ENCODE peak calls at places on chromosomes 4 and X, in four cellular contexts. L, N, M and Y are unnamed samples.

GRCh38 chrX:120514236-120514635 is 45.1 kb upstream of the LAMP2 start:
- DNase-seq in M (peak), L (no peak), N (peak), Y (peak)

GRCh38 chr4:105990933-105991332 is 95.7 kb downstream of the NPNT start:
- DNase-seq in M (peak), N (no peak), L (peak), Y (no peak)

GRCh38 chr4:73599182-73599581 is 21.1 kb downstream of the RASSF6 start:
- DNase-seq in N (peak), M (no peak), L (no peak), Y (no peak)

GRCh38 chrX:107721318-107721717 is 54.3 kb downstream of the TSC22D3 start:
- DNase-seq in N (no peak), L (no peak), M (peak), Y (no peak)

GRCh38 chrX:151830911-151831310 is 81.8 kb upstream of the MAGEA4 start:
- DNase-seq in N (no peak), L (no peak), M (no peak), Y (no peak)

GRCh38 chr4:149584703-149585102 is 230.9 kb downstream of the IQCM start:
- DNase-seq in M (peak), L (no peak), N (no peak), Y (peak)

GRCh38 chr4:153789741-153790651 is 1.1 kb upstream of the SFRP2 start:
- DNase-seq in N (no peak), M (no peak), L (no peak), Y (no peak)

GRCh38 chr4:165779950-165780670 is 92.9 kb upstream of the TLL1 start:
- DNase-seq in M (no peak), N (no peak), L (no peak), Y (no peak)

GRCh38 chr4:158090323-158090722 is 82.5 kb downstream of the GASK1B start:
- DNase-seq in L (no peak), N (no peak), M (no peak), Y (no peak)

GRCh38 chr4:40038972-40039371 is 17.7 kb upstream of the N4BP2 start:
- DNase-seq in M (no peak), N (no peak), L (no peak), Y (no peak)